ENCODE peak calls at places on chromosome 1, in six cellular contexts. L is NCI-H2081; F is mesenteric fat pad; O is colonic mucosa; J is ureter; N is stimulated activated CD8-positive, alpha-beta memory T cell treated with anti-CD3 and anti-CD28 coated beads, Interleukin-15, amount 100 ng/mL, for 1 hour. V is an unnamed sample.

GRCh38 chr1:221611930-221612777 is 129.7 kb downstream of the DUSP10 start:
- DNase-seq in L (peak), F (no peak), O (peak), J (peak), N (no peak), V (peak)

GRCh38 chr1:41955461-41956159 is 36.9 kb upstream of the HIVEP3 start:
- DNase-seq in L (peak), F (no peak), O (no peak), J (no peak), N (no peak), V (no peak)

GRCh38 chr1:206834711-206835110 is 30.7 kb upstream of the IL20 start:
- DNase-seq in L (no peak), F (no peak), O (no peak), J (no peak), N (no peak), V (no peak)

GRCh38 chr1:2258996-2259395 is 30.9 kb downstream of the SKI start:
- DNase-seq in L (no peak), F (no peak), O (no peak), J (no peak), N (peak), V (no peak)

GRCh38 chr1:71242239-71242638 is 161.4 kb upstream of the ZRANB2 start:
- DNase-seq in L (no peak), F (no peak), O (no peak), J (no peak), N (no peak), V (no peak)

GRCh38 chr1:43421976-43422750 is 31.6 kb downstream of the HYI start:
- DNase-seq in L (no peak), F (no peak), O (no peak), J (no peak), N (no peak), V (no peak)

GRCh38 chr1:18134324-18135046 is 26.9 kb downstream of the IGSF21 start:
- DNase-seq in L (no peak), F (no peak), O (no peak), J (no peak), N (no peak), V (no peak)

GRCh38 chr1:181514298-181515290 is 31.3 kb downstream of the CACNA1E start:
- DNase-seq in L (peak), F (no peak), O (no peak), J (no peak), N (no peak), V (peak)

GRCh38 chr1:94698759-94699502 is 121.2 kb upstream of the SLC44A3 start:
- DNase-seq in L (no peak), F (no peak), O (no peak), J (no peak), N (no peak), V (no peak)

GRCh38 chr1:166597516-166597915 is 241.8 kb upstream of the POGK start:
- DNase-seq in L (no peak), F (no peak), O (no peak), J (no peak), N (no peak), V (no peak)

GRCh38 chr1:11887666-11888007 is 28.9 kb upstream of the NPPB start:
- DNase-seq in L (no peak), F (no peak), O (no peak), J (no peak), N (no peak), V (no peak)

GRCh38 chr1:226763741-226764264 is 24.7 kb upstream of the ITPKB start:
- DNase-seq in L (no peak), F (no peak), O (no peak), J (no peak), N (no peak), V (no peak)

GRCh38 chr1:65629788-65630187 is 162.9 kb upstream of the PDE4B start:
- DNase-seq in L (no peak), F (no peak), O (no peak), J (no peak), N (no peak), V (no peak)

GRCh38 chr1:84889437-84889836 is 3.6 kb downstream of the LPAR3 start:
- DNase-seq in L (no peak), F (no peak), O (no peak), J (no peak), N (no peak), V (no peak)

GRCh38 chr1:64823691-64824476 is 79.0 kb downstream of the RAVER2 start:
- DNase-seq in L (peak), F (no peak), O (peak), J (peak), N (peak), V (peak)

GRCh38 chr1:85085417-85085816 is 37.1 kb upstream of the MCOLN3 start:
- DNase-seq in L (no peak), F (no peak), O (no peak), J (no peak), N (no peak), V (no peak)

GRCh38 chr1:23384312-23385058 is 14.8 kb upstream of the ZNF436 start:
- DNase-seq in L (no peak), F (no peak), O (no peak), J (no peak), N (no peak), V (no peak)

GRCh38 chr1:214473392-214473791 is 78.0 kb downstream of the PTPN14 start:
- DNase-seq in L (no peak), F (no peak), O (no peak), J (no peak), N (no peak), V (no peak)

GRCh38 chr1:206826409-206826808 is 39.0 kb upstream of the IL20 start:
- DNase-seq in L (no peak), F (no peak), O (no peak), J (no peak), N (no peak), V (no peak)

GRCh38 chr1:10867138-10867721 is 70.8 kb upstream of the CASZ1 start:
- DNase-seq in L (peak), F (no peak), O (peak), J (peak), N (peak), V (peak)

GRCh38 chr1:108601708-108602410 is 42.0 kb downstream of the EEIG2 start:
- DNase-seq in L (no peak), F (no peak), O (no peak), J (no peak), N (no peak), V (no peak)

GRCh38 chr1:227748496-227749182 is 13.4 kb downstream of the SNAP47 start:
- DNase-seq in L (no peak), F (no peak), O (no peak), J (no peak), N (no peak), V (no peak)

GRCh38 chr1:32886012-32886827 is at the start of gene HPCA:
- DNase-seq in L (no peak), F (no peak), O (peak), J (no peak), N (no peak), V (no peak)

GRCh38 chr1:180953291-180953747 is 40.6 kb downstream of the KIAA1614 start:
- DNase-seq in L (no peak), F (peak), O (peak), J (peak), N (no peak), V (peak)

GRCh38 chr1:78721136-78721535 is 71.5 kb downstream of the IFI44 start:
- DNase-seq in L (no peak), F (no peak), O (no peak), J (no peak), N (no peak), V (no peak)

GRCh38 chr1:3021233-3021671 is at the start of gene ACTRT2:
- DNase-seq in L (no peak), F (no peak), O (no peak), J (no peak), N (no peak), V (no peak)

GRCh38 chr1:185570962-185571361 is 163.2 kb upstream of the HMCN1 start:
- DNase-seq in L (no peak), F (no peak), O (peak), J (no peak), N (no peak), V (no peak)

GRCh38 chr1:190679444-190679843 is 201.8 kb upstream of the BRINP3 start:
- DNase-seq in L (no peak), F (no peak), O (no peak), J (no peak), N (no peak), V (no peak)

GRCh38 chr1:169762699-169763098 is 28.8 kb upstream of the SELE start:
- DNase-seq in L (no peak), F (no peak), O (no peak), J (no peak), N (no peak), V (no peak)

GRCh38 chr1:79264975-79265818 is 258.7 kb upstream of the ADGRL4 start:
- DNase-seq in L (no peak), F (no peak), O (no peak), J (no peak), N (no peak), V (no peak)

GRCh38 chr1:201509601-201510374 is 2.9 kb upstream of the CSRP1 start:
- DNase-seq in L (no peak), F (no peak), O (no peak), J (no peak), N (no peak), V (no peak)

GRCh38 chr1:169126335-169126734 is 19.8 kb downstream of the ATP1B1 start:
- DNase-seq in L (no peak), F (no peak), O (no peak), J (no peak), N (no peak), V (no peak)

GRCh38 chr1:53138991-53139884 is 3.2 kb downstream of the SLC1A7 start:
- DNase-seq in L (no peak), F (peak), O (no peak), J (no peak), N (no peak), V (no peak)

GRCh38 chr1:169321539-169321938 is 46.1 kb downstream of the NME7 start:
- DNase-seq in L (no peak), F (no peak), O (no peak), J (no peak), N (no peak), V (no peak)

GRCh38 chr1:24963099-24963872 is 33.2 kb upstream of the RUNX3 start:
- DNase-seq in L (no peak), F (no peak), O (no peak), J (no peak), N (no peak), V (no peak)

GRCh38 chr1:245166471-245166885 is 11.7 kb downstream of the KIF26B start:
- DNase-seq in L (no peak), F (no peak), O (no peak), J (no peak), N (no peak), V (no peak)

GRCh38 chr1:241747992-241748391 is 95.9 kb downstream of the WDR64 start:
- DNase-seq in L (no peak), F (no peak), O (no peak), J (no peak), N (no peak), V (no peak)

V was measured in COR-L47.